ENCODE peak calls at places on chromosomes 12 and 14, in five cellular contexts. R, P, U, C and S are unnamed samples. For H3K36me3, the result is how much of the 10 kb centered on the place peaks cover.

GRCh38 chr14:37124617-37125016 is 47.8 kb downstream of the SLC25A21 start:
- DNase-seq in R (no peak), P (no peak), U (peak), C (no peak), S (no peak)

GRCh38 chr14:61438497-61438859 is 117.1 kb downstream of the PRKCH start:
- DNase-seq in R (no peak), P (no peak), U (no peak), C (no peak), S (no peak)

GRCh38 chr12:127294651-127295205 is 972.2 kb upstream of the TMEM132C start:
- DNase-seq in R (no peak), P (no peak), U (no peak), C (no peak), S (no peak)

GRCh38 chr12:14723763-14724162 is 27.4 kb upstream of the GUCY2C start:
- DNase-seq in R (peak), P (peak), U (peak), C (peak), S (peak)

GRCh38 chr12:51868821-51869489 is 18.9 kb upstream of the ANKRD33 start:
- DNase-seq in R (peak), P (no peak), U (peak), C (no peak), S (no peak)

GRCh38 chr14:63011609-63012008 is 33.6 kb downstream of the KCNH5 start:
- DNase-seq in R (no peak), P (no peak), U (no peak), C (no peak), S (no peak)

GRCh38 chr12:121295123-121295745 is 1.3 kb downstream of the CAMKK2 start:
- DNase-seq in R (no peak), P (no peak), U (peak), C (no peak), S (peak)

GRCh38 chr14:66495214-66496098 is 9.3 kb downstream of the CCDC196 start:
- DNase-seq in R (peak), P (peak), U (peak), C (no peak), S (peak)

GRCh38 chr14:56482306-56482705 is 97.3 kb upstream of the TMEM260 start:
- DNase-seq in R (peak), P (no peak), U (peak), C (no peak), S (peak)

GRCh38 chr14:77598366-77599050 is 17.9 kb downstream of the SPTLC2 start:
- DNase-seq in R (no peak), P (peak), U (no peak), C (no peak), S (no peak)

GRCh38 chr12:87163122-87163521 is 866.1 kb downstream of the C12orf50 start:
- DNase-seq in R (no peak), P (no peak), U (peak), C (no peak), S (peak)

GRCh38 chr14:73746540-73747385 is 32.6 kb upstream of the PNMA1 start:
- DNase-seq in R (no peak), P (no peak), U (peak), C (peak), S (no peak)

GRCh38 chr12:24378548-24379011 is 429.1 kb upstream of the SOX5 start:
- DNase-seq in R (no peak), P (no peak), U (peak), C (no peak), S (peak)

GRCh38 chr12:31804185-31804504 is 75.3 kb upstream of the AMN1 start:
- DNase-seq in R (no peak), P (no peak), U (no peak), C (no peak), S (no peak)

GRCh38 chr12:106145539-106146447 is 7.0 kb upstream of the NUAK1 start:
- DNase-seq in R (no peak), P (no peak), U (no peak), C (peak), S (peak)

GRCh38 chr12:88600272-88600671 is 20.0 kb upstream of the KITLG start:
- DNase-seq in R (peak), P (no peak), U (no peak), C (no peak), S (no peak)

GRCh38 chr12:114913871-114914801 is 230.2 kb upstream of the TBX3 start:
- DNase-seq in R (peak), P (no peak), U (peak), C (no peak), S (no peak)

GRCh38 chr14:74670726-74671125 is 42.2 kb downstream of the AREL1 start:
- DNase-seq in R (peak), P (no peak), U (no peak), C (no peak), S (no peak)

GRCh38 chr12:130557876-130558770 is 158.0 kb downstream of the RIMBP2 start:
- DNase-seq in R (no peak), P (no peak), U (peak), C (no peak), S (no peak)

GRCh38 chr12:40469736-40470135 is 222.5 kb upstream of the CNTN1 start:
- DNase-seq in R (no peak), P (no peak), U (no peak), C (no peak), S (no peak)

GRCh38 chr12:1726753-1727152 is 35.9 kb downstream of the ADIPOR2 start:
- DNase-seq in R (no peak), P (no peak), U (no peak), C (no peak), S (no peak)

GRCh38 chr14:68976160-68977067 is 2.7 kb downstream of the ACTN1 start:
- DNase-seq in R (peak), P (no peak), U (no peak), C (peak), S (no peak)

GRCh38 chr12:10363922-10364838 is 25.7 kb downstream of the KLRK1 start:
- DNase-seq in R (peak), P (peak), U (peak), C (peak), S (peak)

GRCh38 chr14:89697281-89698060 is 257.1 kb downstream of the EFCAB11 start:
- DNase-seq in R (no peak), P (no peak), U (no peak), C (no peak), S (no peak)

GRCh38 chr14:34604990-34605389 is 25.0 kb downstream of the SNX6 start:
- DNase-seq in R (peak), P (no peak), U (no peak), C (no peak), S (no peak)

GRCh38 chr12:54306925-54307731 is 6.3 kb upstream of the NFE2 start:
- DNase-seq in R (peak), P (no peak), U (no peak), C (peak), S (no peak)

GRCh38 chr14:74290415-74290814 is 12.3 kb downstream of the ABCD4 start:
- DNase-seq in R (peak), P (no peak), U (peak), C (no peak), S (peak)

GRCh38 chr12:3168775-3169221 is 91.6 kb downstream of the TSPAN9 start:
- DNase-seq in R (peak), P (no peak), U (no peak), C (no peak), S (no peak)

GRCh38 chr14:31159682-31160296 is 47.8 kb downstream of the HECTD1 start:
- DNase-seq in R (peak), P (no peak), U (no peak), C (no peak), S (no peak)

GRCh38 chr12:42809226-42809625 is 219.7 kb upstream of the PRICKLE1 start:
- DNase-seq in R (peak), P (no peak), U (no peak), C (no peak), S (no peak)

GRCh38 chr12:102990419-102990818 is 32.9 kb downstream of the ASCL1 start:
- DNase-seq in R (no peak), P (no peak), U (peak), C (no peak), S (no peak)

GRCh38 chr14:92959189-92959531 is 36.2 kb downstream of the CHGA start:
- DNase-seq in R (no peak), P (no peak), U (no peak), C (peak), S (no peak)

GRCh38 chr14:34365309-34365915 is 96.6 kb downstream of the SPTSSA start:
- DNase-seq in R (peak), P (no peak), U (peak), C (no peak), S (no peak)

GRCh38 chr12:15116983-15117382 is 104.2 kb downstream of the RERG start:
- DNase-seq in R (no peak), P (no peak), U (no peak), C (no peak), S (no peak)

GRCh38 chr12:76455582-76456345 is 103.8 kb downstream of the OSBPL8 start:
- DNase-seq in R (peak), P (peak), U (peak), C (no peak), S (peak)

GRCh38 chr12:89345376-89345775 is 6.9 kb downstream of the DUSP6 start:
- DNase-seq in R (no peak), P (no peak), U (no peak), C (no peak), S (no peak)

GRCh38 chr12:124804011-124804621 is 59.5 kb downstream of the SCARB1 start:
- DNase-seq in R (peak), P (no peak), U (peak), C (no peak), S (no peak)

GRCh38 chr12:99110866-99111265 is 465.8 kb downstream of the APAF1 start:
- DNase-seq in R (no peak), P (no peak), U (no peak), C (no peak), S (no peak)

GRCh38 chr14:58100735-58101368 is 51.2 kb downstream of the ARMH4 start:
- DNase-seq in R (peak), P (no peak), U (no peak), C (no peak), S (no peak)

GRCh38 chr12:95130096-95130495 is 56.7 kb upstream of the NR2C1 start:
- DNase-seq in R (no peak), P (no peak), U (no peak), C (no peak), S (peak)

GRCh38 chr12:95129115-95129514 is 55.7 kb upstream of the NR2C1 start:
- DNase-seq in R (no peak), P (no peak), U (no peak), C (no peak), S (no peak)

GRCh38 chr12:95131589-95132335 is 58.3 kb upstream of the NR2C1 start:
- DNase-seq in R (peak), P (no peak), U (no peak), C (no peak), S (no peak)

GRCh38 chr12:95124106-95124505 is 50.7 kb upstream of the NR2C1 start:
- DNase-seq in R (no peak), P (no peak), U (no peak), C (no peak), S (no peak)

GRCh38 chr12:95126076-95126475 is 52.7 kb upstream of the NR2C1 start:
- DNase-seq in R (no peak), P (no peak), U (no peak), C (no peak), S (no peak)
- H3K36me3 ChIP-seq in R (under half), P (under half), U (under half), C (under half), S (under half)

GRCh38 chr14:96299441-96299840 is 43.4 kb downstream of the BDKRB1 start:
- DNase-seq in R (no peak), P (no peak), U (no peak), C (no peak), S (no peak)

GRCh38 chr14:96294246-96294645 is 38.2 kb downstream of the BDKRB1 start:
- DNase-seq in R (no peak), P (no peak), U (no peak), C (no peak), S (no peak)

GRCh38 chr14:96303981-96304380 is 48.0 kb downstream of the BDKRB1 start:
- DNase-seq in R (peak), P (no peak), U (no peak), C (no peak), S (no peak)

GRCh38 chr14:96297000-96297399 is 41.0 kb downstream of the BDKRB1 start:
- DNase-seq in R (peak), P (peak), U (no peak), C (no peak), S (peak)

GRCh38 chr14:96297999-96298398 is 42.0 kb downstream of the BDKRB1 start:
- DNase-seq in R (no peak), P (no peak), U (no peak), C (no peak), S (no peak)
- H3K36me3 ChIP-seq in R (under half), P (under half), U (under half), C (under half), S (under half)

DNA sequence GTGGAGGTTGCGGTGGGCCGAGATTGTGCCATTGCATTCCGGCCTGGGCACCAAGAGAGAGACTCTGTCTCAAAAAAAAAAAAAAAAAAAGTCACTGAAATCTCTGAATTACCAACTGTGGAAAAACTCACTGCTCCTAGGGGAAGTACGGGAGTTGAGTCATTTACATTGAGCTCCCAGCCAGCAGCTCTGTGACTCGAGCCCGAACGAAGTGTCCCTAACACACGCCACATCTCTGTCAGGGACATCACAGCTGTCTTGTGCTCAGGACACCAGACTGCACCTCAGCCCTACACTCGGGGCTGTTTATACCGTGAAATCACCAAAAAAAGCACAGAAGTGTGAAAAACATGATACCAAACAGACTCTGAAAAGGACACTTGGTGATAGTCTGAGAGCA is 21.1 kb downstream of the ATP6V0A2 start:
- DNase-seq in R (no peak), P (no peak), U (no peak), C (no peak), S (no peak)
- H3K36me3 ChIP-seq in R (under half), P (half or more), U (under half), C (under half), S (half or more)

GRCh38 chr14:71056168-71056567 is 148.9 kb downstream of the PCNX1 start:
- DNase-seq in R (no peak), P (no peak), U (no peak), C (no peak), S (no peak)
- H3K36me3 ChIP-seq in R (under half), P (half or more), U (under half), C (under half), S (under half)

DNA sequence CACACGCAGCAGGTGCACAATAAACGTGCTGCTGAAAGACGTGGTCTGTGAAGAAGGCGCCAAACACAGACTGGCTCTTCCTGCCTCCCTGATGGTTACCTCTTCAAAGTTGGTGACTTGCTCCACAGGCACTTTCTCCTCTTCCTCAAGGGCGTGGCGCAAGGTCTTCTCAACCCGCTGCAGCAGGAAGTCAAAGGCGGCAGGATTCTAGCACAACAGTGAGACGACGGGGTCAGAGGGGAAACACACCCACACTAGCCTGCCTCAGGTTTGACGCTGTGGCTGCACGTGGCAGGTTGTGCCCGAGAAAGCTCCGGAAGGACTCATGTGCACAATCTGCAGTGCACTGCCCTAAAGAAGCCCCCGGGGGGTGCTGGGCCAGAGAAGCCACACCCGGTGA is 15.0 kb downstream of the POLE start:
- DNase-seq in R (no peak), P (no peak), U (no peak), C (no peak), S (no peak)
- H3K36me3 ChIP-seq in R (under half), P (under half), U (under half), C (under half), S (half or more)

GRCh38 chr12:62232143-62232729 is 28.0 kb upstream of the USP15 start:
- DNase-seq in R (no peak), P (no peak), U (no peak), C (no peak), S (no peak)
- H3K36me3 ChIP-seq in R (under half), P (under half), U (under half), C (under half), S (under half)

DNA sequence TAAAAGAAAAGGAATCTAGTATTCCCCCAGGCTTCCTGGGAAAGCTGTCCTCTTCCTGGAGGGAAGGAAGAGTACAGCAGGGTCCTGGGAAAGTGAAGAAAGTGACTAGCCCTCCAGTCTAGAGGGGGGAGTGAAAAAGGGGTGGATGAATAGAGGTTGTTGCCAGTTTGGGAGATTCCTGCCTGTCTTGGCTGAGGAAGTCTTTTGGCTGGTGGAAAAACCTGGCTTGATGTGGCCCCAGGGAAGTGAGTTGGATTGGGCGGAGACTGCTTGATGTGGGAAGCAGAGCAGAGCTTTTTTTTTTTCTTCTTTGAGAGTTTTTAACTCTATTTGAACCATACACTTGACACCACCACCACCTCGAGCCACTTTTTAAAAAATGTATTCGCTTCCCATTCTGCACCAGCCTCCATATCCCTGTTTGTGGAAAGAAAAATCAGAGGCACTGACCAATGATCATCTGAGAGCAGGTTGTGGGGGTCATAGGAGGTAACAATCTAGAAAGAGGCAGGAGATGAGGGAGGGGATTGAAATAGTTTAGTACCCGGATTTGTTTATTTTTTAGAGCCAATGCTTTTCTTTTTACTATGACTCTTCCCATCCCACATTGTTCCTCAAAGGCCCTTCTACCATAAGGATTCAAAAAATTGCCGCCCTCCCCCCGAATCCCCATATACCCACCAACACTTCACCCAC is 718 bp upstream of the DTX3 start:
- DNase-seq in R (peak), P (no peak), U (no peak), C (no peak), S (no peak)
- H3K36me3 ChIP-seq in R (under half), P (under half), U (under half), C (under half), S (under half)

GRCh38 chr12:132776816-132777568 is 15.4 kb upstream of the ANKLE2 start:
- DNase-seq in R (no peak), P (no peak), U (no peak), C (peak), S (no peak)

GRCh38 chr12:132775502-132776233 is 14.0 kb upstream of the ANKLE2 start:
- DNase-seq in R (no peak), P (no peak), U (no peak), C (no peak), S (no peak)

GRCh38 chr12:132774646-132775275 is 13.1 kb upstream of the ANKLE2 start:
- DNase-seq in R (no peak), P (no peak), U (no peak), C (no peak), S (no peak)

GRCh38 chr12:132779781-132780353 is 18.2 kb upstream of the ANKLE2 start:
- DNase-seq in R (no peak), P (no peak), U (no peak), C (no peak), S (no peak)

GRCh38 chr12:132777614-132778013 is 16.0 kb upstream of the ANKLE2 start:
- DNase-seq in R (no peak), P (no peak), U (no peak), C (no peak), S (no peak)
- H3K36me3 ChIP-seq in R (half or more), P (under half), U (under half), C (under half), S (half or more)

DNA sequence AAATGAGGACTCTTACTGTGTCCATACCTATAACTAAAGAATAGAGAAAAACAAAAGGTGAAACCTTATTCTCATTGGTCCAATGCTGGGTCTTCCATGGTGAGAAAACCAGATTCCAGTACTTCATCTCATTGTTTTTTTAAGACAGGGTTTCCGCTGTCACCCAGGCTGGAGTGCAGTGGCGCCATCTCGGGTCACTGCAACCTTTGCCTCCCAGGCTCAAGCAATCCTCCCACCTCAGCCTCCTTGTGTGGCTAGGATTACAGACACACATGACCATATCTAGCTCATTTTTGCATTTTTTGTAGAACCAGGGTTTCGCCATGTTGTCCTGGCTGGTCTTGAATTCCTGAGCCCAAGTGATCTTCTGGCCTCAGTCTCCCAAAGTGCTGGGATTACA is 13.3 kb downstream of the RBM23 start:
- DNase-seq in R (no peak), P (no peak), U (no peak), C (no peak), S (no peak)
- H3K36me3 ChIP-seq in R (under half), P (half or more), U (under half), C (half or more), S (half or more)

GRCh38 chr14:101033006-101033405 is 129.5 kb upstream of the RTL1 start:
- DNase-seq in R (no peak), P (no peak), U (no peak), C (no peak), S (no peak)
- H3K36me3 ChIP-seq in R (under half), P (under half), U (under half), C (under half), S (under half)